ENCODE peak calls at places on chromosomes 2 and 18, in six cellular contexts. J is retina; C is HL-60; Q is dorsolateral prefrontal cortex; R is NCI-H748 treated with DMSO at 0.1 percent for 48 hours; W is activated CD8-positive, alpha-beta memory T cell treated with anti-CD3 and anti-CD28 coated beads for 24 hours. H is an unnamed sample.
A peak's percentile ranks its signal among the peaks of the same experiment; 100 is the strongest.

GRCh38 chr18:41955688-41956087 is 654 bp downstream of the PIK3C3 start:
- DNase-seq in J (no peak), C (no peak), Q (no peak), R (no peak), W (no peak), H (no peak)

GRCh38 chr2:137050949-137051348 is 285.6 kb downstream of the THSD7B start:
- DNase-seq in J (no peak), C (no peak), Q (no peak), R (no peak), W (no peak), H (no peak)

GRCh38 chr18:27608742-27609141 is 423.6 kb upstream of the CHST9 start:
- DNase-seq in J (no peak), C (no peak), Q (no peak), R (no peak), W (no peak), H (no peak)

GRCh38 chr2:178874529-178875240 is 67.5 kb upstream of the TTN start:
- DNase-seq in J (no peak), C (no peak), Q (no peak), R (no peak), W (no peak), H (no peak)

GRCh38 chr2:105582952-105583660 is 161.6 kb upstream of the NCK2 start:
- DNase-seq in J (no peak), C (no peak), Q (no peak), R (no peak), W (no peak), H (no peak)

GRCh38 chr2:99878951-99879350 is 263.4 kb downstream of the AFF3 start:
- DNase-seq in J (no peak), C (no peak), Q (no peak), R (no peak), W (no peak), H (no peak)

GRCh38 chr18:50926521-50926920 is 41.3 kb upstream of the ELAC1 start:
- DNase-seq in J (no peak), C (no peak), Q (no peak), R (no peak), W (no peak), H (no peak)

GRCh38 chr2:46143401-46144132 is 153.6 kb upstream of the EPAS1 start:
- DNase-seq in J (no peak), C (no peak), Q (no peak), R (no peak), W (peak; percentile 44), H (no peak)

GRCh38 chr2:96685592-96686459 is 43.3 kb downstream of the FER1L5 start:
- DNase-seq in J (peak; percentile 44), C (no peak), Q (no peak), R (no peak), W (no peak), H (peak; percentile 86)

GRCh38 chr2:58899692-58900091 is 658.6 kb upstream of the FANCL start:
- DNase-seq in J (no peak), C (no peak), Q (no peak), R (no peak), W (no peak), H (no peak)

GRCh38 chr2:58194451-58194850 is 46.7 kb downstream of the FANCL start:
- DNase-seq in J (no peak), C (no peak), Q (no peak), R (no peak), W (no peak), H (peak; percentile 23)

GRCh38 chr18:44750774-44751173 is 70.1 kb downstream of the SETBP1 start:
- DNase-seq in J (no peak), C (no peak), Q (no peak), R (no peak), W (no peak), H (no peak)

GRCh38 chr2:152250421-152251100 is 75.0 kb upstream of the STAM2 start:
- DNase-seq in J (no peak), C (no peak), Q (no peak), R (no peak), W (no peak), H (no peak)

GRCh38 chr2:238134393-238134785 is 4.1 kb upstream of the KLHL30 start:
- DNase-seq in J (no peak), C (no peak), Q (no peak), R (no peak), W (no peak), H (no peak)

GRCh38 chr2:240750409-240750808 is 58.7 kb downstream of the AQP12A start:
- DNase-seq in J (no peak), C (no peak), Q (no peak), R (no peak), W (no peak), H (no peak)

GRCh38 chr18:8478166-8478967 is 130.9 kb upstream of the RAB12 start:
- DNase-seq in J (peak; percentile 61), C (peak; percentile 53), Q (no peak), R (peak; percentile 26), W (peak; percentile 77), H (peak; percentile 72)

GRCh38 chr2:191078165-191078867 is 64.3 kb upstream of the STAT1 start:
- DNase-seq in J (no peak), C (no peak), Q (no peak), R (no peak), W (no peak), H (no peak)

GRCh38 chr2:205865794-205866490 is 183.6 kb downstream of the NRP2 start:
- DNase-seq in J (peak; percentile 86), C (no peak), Q (no peak), R (peak; percentile 93), W (no peak), H (peak; percentile 88)

GRCh38 chr2:144331652-144332355 is 188.1 kb downstream of the ZEB2 start:
- DNase-seq in J (peak; percentile 92), C (peak; percentile 69), Q (peak; percentile 67), R (no peak), W (peak; percentile 89), H (no peak)

GRCh38 chr18:13455470-13455869 is 236.9 kb downstream of the LDLRAD4 start:
- DNase-seq in J (no peak), C (no peak), Q (no peak), R (no peak), W (no peak), H (no peak)

GRCh38 chr18:42069036-42069435 is 114.0 kb downstream of the PIK3C3 start:
- DNase-seq in J (no peak), C (no peak), Q (no peak), R (no peak), W (no peak), H (no peak)

GRCh38 chr2:5698171-5698570 is 6.0 kb downstream of the SOX11 start:
- DNase-seq in J (no peak), C (no peak), Q (no peak), R (no peak), W (no peak), H (no peak)

GRCh38 chr2:187299122-187299906 is 148.7 kb downstream of the CALCRL start:
- DNase-seq in J (no peak), C (no peak), Q (no peak), R (no peak), W (no peak), H (no peak)

GRCh38 chr2:228433706-228434105 is 252.2 kb upstream of the SPHKAP start:
- DNase-seq in J (no peak), C (no peak), Q (no peak), R (no peak), W (no peak), H (no peak)

GRCh38 chr18:29271496-29271895 is 1094.6 kb upstream of the CDH2 start:
- DNase-seq in J (no peak), C (no peak), Q (no peak), R (no peak), W (no peak), H (no peak)

GRCh38 chr18:44887227-44887631 is 206.5 kb downstream of the SETBP1 start:
- DNase-seq in J (no peak), C (no peak), Q (no peak), R (no peak), W (peak; percentile 60), H (no peak)

GRCh38 chr2:128520787-128521186 is 202.1 kb upstream of the HS6ST1 start:
- DNase-seq in J (no peak), C (no peak), Q (no peak), R (no peak), W (no peak), H (no peak)